ENCODE peak calls at places on chromosomes 13 and 19, in nine cellular contexts. One of them, this sample, is unnamed.
A peak's percentile ranks its signal among the peaks of the same experiment; 100 is the strongest.

GRCh38 chr13:42600943-42601342 is 27.0 kb downstream of the TNFSF11 start:
- DNase-seq in suprapubic skin: no peak
- DNase-seq in K562: no peak
- DNase-seq in stomach: no peak
- DNase-seq in upper lobe of left lung: no peak
- DNase-seq in breast epithelium: no peak
- DNase-seq in transverse colon: no peak
- DNase-seq in GM12892: no peak
- DNase-seq in HCT116: no peak
- DNase-seq in this sample: no peak

GRCh38 chr19:5228932-5229777 is 111.5 kb downstream of the PTPRS start:
- DNase-seq in suprapubic skin: no peak
- DNase-seq in K562: peak; percentile 29
- DNase-seq in stomach: no peak
- DNase-seq in upper lobe of left lung: no peak
- DNase-seq in breast epithelium: no peak
- DNase-seq in transverse colon: no peak
- DNase-seq in GM12892: no peak
- DNase-seq in HCT116: no peak
- DNase-seq in this sample: no peak

GRCh38 chr13:20553309-20553708 is 13.6 kb upstream of the IFT88 start:
- DNase-seq in suprapubic skin: no peak
- DNase-seq in K562: no peak
- DNase-seq in stomach: no peak
- DNase-seq in upper lobe of left lung: no peak
- DNase-seq in breast epithelium: no peak
- DNase-seq in transverse colon: no peak
- DNase-seq in GM12892: no peak
- DNase-seq in HCT116: no peak
- DNase-seq in this sample: no peak

GRCh38 chr13:26446751-26447150 is 110.7 kb upstream of the WASF3 start:
- DNase-seq in suprapubic skin: no peak
- DNase-seq in K562: no peak
- DNase-seq in stomach: no peak
- DNase-seq in upper lobe of left lung: no peak
- DNase-seq in breast epithelium: no peak
- DNase-seq in transverse colon: no peak
- DNase-seq in GM12892: no peak
- DNase-seq in HCT116: no peak
- DNase-seq in this sample: no peak

GRCh38 chr19:5926641-5927438 is 12.8 kb downstream of the CAPS start:
- DNase-seq in suprapubic skin: no peak
- DNase-seq in K562: no peak
- DNase-seq in stomach: no peak
- DNase-seq in upper lobe of left lung: no peak
- DNase-seq in breast epithelium: peak; percentile 57
- DNase-seq in transverse colon: peak; percentile 33
- DNase-seq in GM12892: no peak
- DNase-seq in HCT116: no peak
- DNase-seq in this sample: no peak

GRCh38 chr19:8506402-8506957 is 4.0 kb upstream of the PRAM1 start:
- DNase-seq in suprapubic skin: no peak
- DNase-seq in K562: peak; percentile 51
- DNase-seq in stomach: no peak
- DNase-seq in upper lobe of left lung: no peak
- DNase-seq in breast epithelium: no peak
- DNase-seq in transverse colon: no peak
- DNase-seq in GM12892: no peak
- DNase-seq in HCT116: no peak
- DNase-seq in this sample: no peak

GRCh38 chr13:95128045-95128643 is 173.1 kb downstream of the ABCC4 start:
- DNase-seq in suprapubic skin: no peak
- DNase-seq in K562: no peak
- DNase-seq in stomach: peak; percentile 52
- DNase-seq in upper lobe of left lung: no peak
- DNase-seq in breast epithelium: no peak
- DNase-seq in transverse colon: no peak
- DNase-seq in GM12892: no peak
- DNase-seq in HCT116: no peak
- DNase-seq in this sample: no peak

GRCh38 chr13:110913322-110913721 is 1.5 kb downstream of the ANKRD10 start:
- DNase-seq in suprapubic skin: no peak
- DNase-seq in K562: no peak
- DNase-seq in stomach: peak; percentile 33
- DNase-seq in upper lobe of left lung: peak; percentile 56
- DNase-seq in breast epithelium: no peak
- DNase-seq in transverse colon: peak; percentile 76
- DNase-seq in GM12892: no peak
- DNase-seq in HCT116: no peak
- DNase-seq in this sample: no peak

GRCh38 chr13:96730676-96731075 is 263.6 kb downstream of the OXGR1 start:
- DNase-seq in suprapubic skin: no peak
- DNase-seq in K562: no peak
- DNase-seq in stomach: no peak
- DNase-seq in upper lobe of left lung: no peak
- DNase-seq in breast epithelium: no peak
- DNase-seq in transverse colon: no peak
- DNase-seq in GM12892: no peak
- DNase-seq in HCT116: no peak
- DNase-seq in this sample: no peak

GRCh38 chr19:29965529-29965928 is 23.5 kb downstream of the URI1 start:
- DNase-seq in suprapubic skin: no peak
- DNase-seq in K562: no peak
- DNase-seq in stomach: no peak
- DNase-seq in upper lobe of left lung: no peak
- DNase-seq in breast epithelium: no peak
- DNase-seq in transverse colon: no peak
- DNase-seq in GM12892: no peak
- DNase-seq in HCT116: no peak
- DNase-seq in this sample: no peak

GRCh38 chr13:45333973-45334922 is 6.7 kb downstream of the TPT1 start:
- DNase-seq in suprapubic skin: no peak
- DNase-seq in K562: no peak
- DNase-seq in stomach: no peak
- DNase-seq in upper lobe of left lung: no peak
- DNase-seq in breast epithelium: no peak
- DNase-seq in transverse colon: no peak
- DNase-seq in GM12892: no peak
- DNase-seq in HCT116: no peak
- DNase-seq in this sample: no peak

GRCh38 chr19:20640023-20640422 is 21.3 kb downstream of the ZNF626 start:
- DNase-seq in suprapubic skin: no peak
- DNase-seq in K562: no peak
- DNase-seq in stomach: no peak
- DNase-seq in upper lobe of left lung: no peak
- DNase-seq in breast epithelium: no peak
- DNase-seq in transverse colon: no peak
- DNase-seq in GM12892: no peak
- DNase-seq in HCT116: no peak
- DNase-seq in this sample: no peak

GRCh38 chr19:12647490-12648071 is 19.0 kb downstream of the MAN2B1 start:
- DNase-seq in suprapubic skin: no peak
- DNase-seq in K562: peak; percentile 78
- DNase-seq in stomach: peak; percentile 82
- DNase-seq in upper lobe of left lung: peak; percentile 84
- DNase-seq in breast epithelium: no peak
- DNase-seq in transverse colon: peak; percentile 83
- DNase-seq in GM12892: no peak
- DNase-seq in HCT116: no peak
- DNase-seq in this sample: no peak

GRCh38 chr13:111344471-111345191 is 24.2 kb downstream of the TEX29 start:
- DNase-seq in suprapubic skin: no peak
- DNase-seq in K562: peak; percentile 27
- DNase-seq in stomach: peak; percentile 63
- DNase-seq in upper lobe of left lung: peak; percentile 91
- DNase-seq in breast epithelium: no peak
- DNase-seq in transverse colon: no peak
- DNase-seq in GM12892: no peak
- DNase-seq in HCT116: no peak
- DNase-seq in this sample: no peak

GRCh38 chr13:30841161-30841560 is 64.9 kb upstream of the MEDAG start:
- DNase-seq in suprapubic skin: no peak
- DNase-seq in K562: no peak
- DNase-seq in stomach: no peak
- DNase-seq in upper lobe of left lung: no peak
- DNase-seq in breast epithelium: no peak
- DNase-seq in transverse colon: no peak
- DNase-seq in GM12892: no peak
- DNase-seq in HCT116: no peak
- DNase-seq in this sample: no peak

GRCh38 chr13:52788011-52788410 is 48.4 kb upstream of the CNMD start:
- DNase-seq in suprapubic skin: no peak
- DNase-seq in K562: no peak
- DNase-seq in stomach: no peak
- DNase-seq in upper lobe of left lung: no peak
- DNase-seq in breast epithelium: no peak
- DNase-seq in transverse colon: no peak
- DNase-seq in GM12892: no peak
- DNase-seq in HCT116: no peak
- DNase-seq in this sample: no peak

GRCh38 chr19:18158471-18158870 is 5.5 kb downstream of the PIK3R2 start:
- DNase-seq in suprapubic skin: no peak
- DNase-seq in K562: no peak
- DNase-seq in stomach: no peak
- DNase-seq in upper lobe of left lung: no peak
- DNase-seq in breast epithelium: no peak
- DNase-seq in transverse colon: no peak
- DNase-seq in GM12892: no peak
- DNase-seq in HCT116: no peak
- DNase-seq in this sample: no peak

GRCh38 chr13:35469781-35470380 is 6.6 kb downstream of the MAB21L1 start:
- DNase-seq in suprapubic skin: no peak
- DNase-seq in K562: no peak
- DNase-seq in stomach: no peak
- DNase-seq in upper lobe of left lung: no peak
- DNase-seq in breast epithelium: no peak
- DNase-seq in transverse colon: no peak
- DNase-seq in GM12892: no peak
- DNase-seq in HCT116: no peak
- DNase-seq in this sample: no peak

GRCh38 chr19:57825501-57825900 is 4.6 kb upstream of the ZNF587B start:
- DNase-seq in suprapubic skin: no peak
- DNase-seq in K562: no peak
- DNase-seq in stomach: no peak
- DNase-seq in upper lobe of left lung: no peak
- DNase-seq in breast epithelium: no peak
- DNase-seq in transverse colon: no peak
- DNase-seq in GM12892: no peak
- DNase-seq in HCT116: no peak
- DNase-seq in this sample: no peak

GRCh38 chr13:85367887-85368286 is 431.3 kb downstream of the SLITRK6 start:
- DNase-seq in suprapubic skin: no peak
- DNase-seq in K562: no peak
- DNase-seq in stomach: no peak
- DNase-seq in upper lobe of left lung: no peak
- DNase-seq in breast epithelium: no peak
- DNase-seq in transverse colon: no peak
- DNase-seq in GM12892: no peak
- DNase-seq in HCT116: no peak
- DNase-seq in this sample: no peak

GRCh38 chr19:45478454-45479238 is 10.8 kb downstream of the FOSB start:
- DNase-seq in suprapubic skin: peak; percentile 90
- DNase-seq in K562: peak; percentile 95
- DNase-seq in stomach: peak; percentile 86
- DNase-seq in upper lobe of left lung: peak; percentile 86
- DNase-seq in breast epithelium: peak; percentile 86
- DNase-seq in transverse colon: peak; percentile 89
- DNase-seq in GM12892: peak; percentile 64
- DNase-seq in HCT116: peak; percentile 95
- DNase-seq in this sample: peak; percentile 68
- TF ChIP-seq POLR2A in suprapubic skin: no peak
- TF ChIP-seq POLR2A in K562: peak; percentile 41
- TF ChIP-seq POLR2A in stomach: no peak
- TF ChIP-seq POLR2A in upper lobe of left lung: no peak
- TF ChIP-seq POLR2A in breast epithelium: no peak
- TF ChIP-seq POLR2A in transverse colon: peak; percentile 42
- TF ChIP-seq POLR2A in GM12892: peak; percentile 73
- TF ChIP-seq POLR2A in HCT116: peak; percentile 80
- TF ChIP-seq POLR2A in this sample: peak; percentile 75

DNA sequence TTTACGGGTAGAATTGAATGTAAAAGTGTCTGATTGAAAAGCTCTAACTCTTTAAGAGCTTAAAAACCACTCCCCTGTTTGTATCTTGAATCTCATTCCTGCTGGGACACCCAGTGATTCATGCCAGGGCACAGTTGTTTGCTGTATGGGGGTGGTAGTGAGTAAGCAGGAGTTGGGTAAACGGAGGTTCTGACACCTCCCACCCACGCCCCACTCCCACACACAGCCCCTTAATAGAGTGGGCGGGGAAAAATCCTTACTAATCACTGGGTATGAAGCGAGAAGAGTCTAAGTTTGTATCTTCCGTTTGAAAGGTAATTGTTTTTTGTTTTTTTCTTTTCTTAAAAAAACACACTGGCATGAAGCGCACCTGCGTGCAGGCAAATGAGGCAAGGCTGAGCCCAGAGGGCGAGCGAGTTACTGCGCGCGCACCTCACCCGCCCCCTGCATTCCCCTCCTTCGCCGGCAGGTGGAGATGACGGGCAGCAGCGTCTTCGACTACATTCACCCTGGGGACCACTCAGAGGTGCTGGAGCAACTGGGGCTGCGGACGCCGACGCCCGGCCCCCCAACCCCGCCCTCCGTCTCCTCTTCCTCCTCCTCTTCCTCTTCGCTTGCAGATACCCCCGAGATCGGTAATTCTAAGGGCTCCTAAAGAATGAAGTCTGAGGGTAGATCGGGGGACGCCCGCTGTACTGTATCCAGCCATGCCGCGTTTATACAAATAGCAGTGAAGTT is 12.8 kb downstream of the TMEM160 start:
- DNase-seq in suprapubic skin: peak; percentile 93
- DNase-seq in K562: peak; percentile 93
- DNase-seq in stomach: peak; percentile 93
- DNase-seq in upper lobe of left lung: peak; percentile 91
- DNase-seq in breast epithelium: peak; percentile 85
- DNase-seq in transverse colon: peak; percentile 95
- DNase-seq in GM12892: peak; percentile 98
- DNase-seq in HCT116: peak; percentile 67
- DNase-seq in this sample: peak; percentile 96
- TF ChIP-seq POLR2AphosphoS5 in suprapubic skin: no peak
- TF ChIP-seq POLR2AphosphoS5 in K562: no peak
- TF ChIP-seq POLR2AphosphoS5 in stomach: peak; percentile 73
- TF ChIP-seq POLR2AphosphoS5 in upper lobe of left lung: no peak
- TF ChIP-seq POLR2AphosphoS5 in breast epithelium: no peak
- TF ChIP-seq POLR2AphosphoS5 in transverse colon: peak; percentile 37
- TF ChIP-seq POLR2AphosphoS5 in GM12892: no peak
- TF ChIP-seq POLR2AphosphoS5 in HCT116: peak; percentile 72
- TF ChIP-seq POLR2AphosphoS5 in this sample: no peak

GRCh38 chr19:38684078-38684861 is 36.8 kb downstream of the ACTN4 start:
- DNase-seq in suprapubic skin: no peak
- DNase-seq in K562: peak; percentile 66
- DNase-seq in stomach: peak; percentile 64
- DNase-seq in upper lobe of left lung: peak; percentile 84
- DNase-seq in breast epithelium: peak; percentile 78
- DNase-seq in transverse colon: peak; percentile 87
- DNase-seq in GM12892: peak; percentile 59
- DNase-seq in HCT116: peak; percentile 93
- DNase-seq in this sample: no peak
- TF ChIP-seq POLR2A in suprapubic skin: no peak
- TF ChIP-seq POLR2A in K562: no peak
- TF ChIP-seq POLR2A in stomach: no peak
- TF ChIP-seq POLR2A in upper lobe of left lung: no peak
- TF ChIP-seq POLR2A in breast epithelium: no peak
- TF ChIP-seq POLR2A in transverse colon: peak; percentile 38
- TF ChIP-seq POLR2A in GM12892: no peak
- TF ChIP-seq POLR2A in HCT116: no peak
- TF ChIP-seq POLR2A in this sample: no peak

GRCh38 chr19:10921909-10922637 is 6.4 kb downstream of the YIPF2 start:
- DNase-seq in suprapubic skin: no peak
- DNase-seq in K562: no peak
- DNase-seq in stomach: no peak
- DNase-seq in upper lobe of left lung: no peak
- DNase-seq in breast epithelium: no peak
- DNase-seq in transverse colon: no peak
- DNase-seq in GM12892: no peak
- DNase-seq in HCT116: no peak
- DNase-seq in this sample: no peak
- TF ChIP-seq POLR2AphosphoS5 in suprapubic skin: no peak
- TF ChIP-seq POLR2AphosphoS5 in K562: peak; percentile 48
- TF ChIP-seq POLR2AphosphoS5 in stomach: no peak
- TF ChIP-seq POLR2AphosphoS5 in upper lobe of left lung: no peak
- TF ChIP-seq POLR2AphosphoS5 in breast epithelium: no peak
- TF ChIP-seq POLR2AphosphoS5 in transverse colon: no peak
- TF ChIP-seq POLR2AphosphoS5 in GM12892: no peak
- TF ChIP-seq POLR2AphosphoS5 in HCT116: no peak
- TF ChIP-seq POLR2AphosphoS5 in this sample: no peak